ENCODE peak calls at places on chromosomes 12 and 14, in nine cellular contexts. N, E, D, V, L, U, C, F and X are unnamed samples.

GRCh38 chr12:49951411-49952105 is 1.0 kb downstream of the AQP2 start:
- DNase-seq in N (no peak), E (no peak), D (no peak), V (no peak), L (no peak), U (no peak), C (no peak), F (no peak), X (no peak)

GRCh38 chr12:116135209-116135930 is 142.1 kb downstream of the MED13L start:
- DNase-seq in N (peak), E (peak), D (no peak), V (no peak), L (no peak), U (no peak), C (peak), F (no peak), X (peak)

GRCh38 chr14:101097109-101097793 is 193.7 kb upstream of the RTL1 start:
- DNase-seq in N (peak), E (no peak), D (no peak), V (no peak), L (no peak), U (no peak), C (no peak), F (no peak), X (no peak)

GRCh38 chr14:71169861-71170260 is 262.6 kb downstream of the PCNX1 start:
- DNase-seq in N (no peak), E (no peak), D (no peak), V (no peak), L (no peak), U (no peak), C (no peak), F (no peak), X (no peak)

GRCh38 chr12:30691122-30691879 is 4.4 kb downstream of the IPO8 start:
- DNase-seq in N (peak), E (peak), D (no peak), V (no peak), L (no peak), U (no peak), C (no peak), F (no peak), X (peak)

GRCh38 chr12:100721193-100721592 is 73.4 kb upstream of the ANO4 start:
- DNase-seq in N (no peak), E (no peak), D (no peak), V (no peak), L (no peak), U (no peak), C (no peak), F (no peak), X (peak)

GRCh38 chr12:51797301-51797700 is 51.2 kb downstream of the FIGNL2 start:
- DNase-seq in N (no peak), E (no peak), D (no peak), V (no peak), L (no peak), U (no peak), C (no peak), F (no peak), X (no peak)

GRCh38 chr14:90536511-90537191 is 139.8 kb downstream of the CALM1 start:
- DNase-seq in N (peak), E (no peak), D (no peak), V (no peak), L (no peak), U (no peak), C (no peak), F (no peak), X (no peak)

GRCh38 chr14:77027538-77028383 is 747 bp downstream of the IRF2BPL start:
- DNase-seq in N (peak), E (peak), D (peak), V (peak), L (peak), U (peak), C (peak), F (peak), X (peak)

GRCh38 chr14:42057176-42057575 is 450.5 kb downstream of the LRFN5 start:
- DNase-seq in N (no peak), E (no peak), D (no peak), V (no peak), L (no peak), U (no peak), C (no peak), F (no peak), X (no peak)

GRCh38 chr12:50203691-50204090 is 36.5 kb upstream of the CERS5 start:
- DNase-seq in N (no peak), E (no peak), D (no peak), V (no peak), L (no peak), U (no peak), C (no peak), F (no peak), X (no peak)

GRCh38 chr12:110846615-110847566 is at the start of gene CCDC63:
- DNase-seq in N (no peak), E (peak), D (peak), V (peak), L (peak), U (peak), C (peak), F (peak), X (peak)

GRCh38 chr12:123094349-123095073 is 56.4 kb downstream of the PITPNM2 start:
- DNase-seq in N (peak), E (peak), D (no peak), V (no peak), L (no peak), U (no peak), C (peak), F (no peak), X (no peak)

GRCh38 chr14:89702151-89702936 is 252.2 kb downstream of the EFCAB11 start:
- DNase-seq in N (no peak), E (no peak), D (no peak), V (no peak), L (no peak), U (peak), C (no peak), F (no peak), X (peak)

GRCh38 chr12:50217202-50217601 is 50.0 kb upstream of the CERS5 start:
- DNase-seq in N (no peak), E (no peak), D (no peak), V (no peak), L (no peak), U (no peak), C (no peak), F (no peak), X (no peak)

GRCh38 chr12:47970843-47971242 is 7.4 kb downstream of the TMEM106C start:
- DNase-seq in N (no peak), E (no peak), D (no peak), V (peak), L (no peak), U (no peak), C (no peak), F (no peak), X (no peak)

GRCh38 chr14:56805992-56806737 is 4.1 kb downstream of the OTX2 start:
- DNase-seq in N (no peak), E (no peak), D (no peak), V (peak), L (no peak), U (no peak), C (no peak), F (peak), X (peak)

GRCh38 chr14:74843653-74844052 is 32.3 kb downstream of the PROX2 start:
- DNase-seq in N (no peak), E (peak), D (no peak), V (no peak), L (no peak), U (no peak), C (no peak), F (no peak), X (no peak)

GRCh38 chr12:63021126-63021525 is 86.2 kb upstream of the PPM1H start:
- DNase-seq in N (no peak), E (no peak), D (no peak), V (peak), L (no peak), U (no peak), C (no peak), F (no peak), X (no peak)

GRCh38 chr12:104459556-104459909 is 2.8 kb downstream of the CHST11 start:
- DNase-seq in N (no peak), E (no peak), D (no peak), V (no peak), L (no peak), U (no peak), C (no peak), F (no peak), X (no peak)

GRCh38 chr12:110107369-110108281 is 16.5 kb upstream of the IFT81 start:
- DNase-seq in N (peak), E (peak), D (no peak), V (no peak), L (no peak), U (no peak), C (no peak), F (no peak), X (peak)

GRCh38 chr12:105209091-105209490 is 26.9 kb downstream of the APPL2 start:
- DNase-seq in N (no peak), E (no peak), D (no peak), V (no peak), L (no peak), U (no peak), C (no peak), F (no peak), X (no peak)

GRCh38 chr12:124554429-124555029 is 12.9 kb downstream of the NCOR2 start:
- DNase-seq in N (no peak), E (no peak), D (no peak), V (no peak), L (no peak), U (no peak), C (no peak), F (no peak), X (no peak)

GRCh38 chr12:65171870-65172269 is 2.5 kb downstream of the LEMD3 start:
- DNase-seq in N (no peak), E (no peak), D (no peak), V (no peak), L (no peak), U (no peak), C (no peak), F (no peak), X (peak)

GRCh38 chr12:58521152-58521551 is 399.2 kb downstream of the LRIG3 start:
- DNase-seq in N (no peak), E (no peak), D (no peak), V (no peak), L (no peak), U (no peak), C (no peak), F (no peak), X (no peak)

GRCh38 chr12:52872644-52873384 is 24.0 kb upstream of the KRT78 start:
- DNase-seq in N (no peak), E (no peak), D (no peak), V (no peak), L (no peak), U (no peak), C (peak), F (no peak), X (no peak)

GRCh38 chr14:84850595-84850994 is 679.3 kb upstream of the FLRT2 start:
- DNase-seq in N (no peak), E (no peak), D (no peak), V (no peak), L (no peak), U (no peak), C (no peak), F (no peak), X (no peak)

GRCh38 chr12:6964605-6965025 is 5.8 kb downstream of the PHB2 start:
- DNase-seq in N (no peak), E (no peak), D (no peak), V (no peak), L (no peak), U (no peak), C (no peak), F (no peak), X (no peak)

GRCh38 chr12:105257321-105257728 is 21.4 kb upstream of the APPL2 start:
- DNase-seq in N (peak), E (peak), D (no peak), V (no peak), L (no peak), U (no peak), C (peak), F (no peak), X (no peak)

GRCh38 chr12:68140576-68140975 is 19.0 kb downstream of the IFNG start:
- DNase-seq in N (no peak), E (no peak), D (no peak), V (no peak), L (no peak), U (no peak), C (no peak), F (no peak), X (peak)

GRCh38 chr14:81208489-81208888 is 12.3 kb downstream of the GTF2A1 start:
- DNase-seq in N (no peak), E (no peak), D (no peak), V (no peak), L (no peak), U (peak), C (no peak), F (no peak), X (no peak)

GRCh38 chr12:45663452-45663851 is 66.1 kb upstream of the ARID2 start:
- DNase-seq in N (no peak), E (no peak), D (no peak), V (no peak), L (no peak), U (no peak), C (no peak), F (peak), X (no peak)

GRCh38 chr14:99323603-99324185 is 51.7 kb upstream of the BCL11B start:
- DNase-seq in N (no peak), E (no peak), D (no peak), V (peak), L (no peak), U (peak), C (no peak), F (no peak), X (no peak)

GRCh38 chr14:89810101-89810500 is 144.4 kb downstream of the EFCAB11 start:
- DNase-seq in N (no peak), E (no peak), D (no peak), V (no peak), L (no peak), U (no peak), C (no peak), F (no peak), X (no peak)

GRCh38 chr14:35992816-35993511 is 166.8 kb downstream of the BRMS1L start:
- DNase-seq in N (no peak), E (no peak), D (no peak), V (no peak), L (no peak), U (no peak), C (no peak), F (no peak), X (no peak)

GRCh38 chr12:1907652-1908611 is 10.5 kb downstream of the CACNA2D4 start:
- DNase-seq in N (peak), E (no peak), D (peak), V (no peak), L (peak), U (peak), C (peak), F (no peak), X (no peak)